ENCODE peak calls at places on chromosomes 3 and 15, in six cellular contexts. K is GM12878, L is SK-N-SH, B is HepG2, V is HCT116, R is K562. C is an unnamed sample.

GRCh38 chr3:102085431-102086226 is 236.3 kb downstream of the NFKBIZ start:
- DNase-seq in K (no peak), R (no peak), L (no peak), B (no peak), V (no peak), C (no peak)

GRCh38 chr15:52133510-52134220 is 21.1 kb upstream of the BCL2L10 start:
- DNase-seq in V (no peak), B (no peak), L (no peak), K (no peak), R (no peak), C (no peak)

GRCh38 chr15:70974004-70974832 is 81.6 kb downstream of the LRRC49 start:
- DNase-seq in R (peak; percentile 14), K (no peak), L (no peak), B (peak; percentile 18), V (peak; percentile 45), C (peak; percentile 66)

GRCh38 chr3:100169186-100169585 is 54.9 kb upstream of the FILIP1L start:
- DNase-seq in B (no peak), R (peak; percentile 18), V (no peak), K (no peak), L (peak; percentile 48), C (peak; percentile 83)

GRCh38 chr3:172138792-172139507 is 99.6 kb downstream of the FNDC3B start:
- DNase-seq in V (no peak), L (no peak), K (peak; percentile 89), B (peak; percentile 70), R (peak; percentile 79), C (peak; percentile 78)

GRCh38 chr3:191982481-191982880 is 521.5 kb downstream of the PYDC2 start:
- DNase-seq in B (no peak), R (no peak), K (no peak), V (no peak), L (no peak), C (no peak)

GRCh38 chr15:62795171-62795570 is 247.4 kb upstream of the TPM1 start:
- DNase-seq in B (no peak), V (no peak), K (peak; percentile 20), L (no peak), R (no peak), C (no peak)

GRCh38 chr3:195007151-195007550 is 263.8 kb downstream of the XXYLT1 start:
- DNase-seq in B (no peak), L (no peak), R (no peak), K (no peak), V (no peak), C (no peak)

GRCh38 chr15:67715166-67715565 is 110.1 kb upstream of the SKOR1 start:
- DNase-seq in K (no peak), L (no peak), V (no peak), R (no peak), B (no peak), C (no peak)

GRCh38 chr3:40829876-40830275 is 305.1 kb downstream of the ZNF621 start:
- DNase-seq in B (peak; percentile 68), V (no peak), R (no peak), K (no peak), L (no peak), C (no peak)

GRCh38 chr3:112378989-112379692 is 46.2 kb downstream of the CD200 start:
- DNase-seq in R (no peak), V (no peak), L (no peak), K (no peak), B (no peak), C (no peak)

GRCh38 chr3:46874430-46874829 is 3.1 kb upstream of the PTH1R start:
- DNase-seq in B (no peak), L (no peak), V (no peak), R (no peak), K (no peak), C (no peak)
- H3K27ac ChIP-seq in B (no peak overlapping the region), L (no peak overlapping the region), V (no peak overlapping the region), R (no peak overlapping the region), K (no peak overlapping the region), C (no peak overlapping the region)

DNA sequence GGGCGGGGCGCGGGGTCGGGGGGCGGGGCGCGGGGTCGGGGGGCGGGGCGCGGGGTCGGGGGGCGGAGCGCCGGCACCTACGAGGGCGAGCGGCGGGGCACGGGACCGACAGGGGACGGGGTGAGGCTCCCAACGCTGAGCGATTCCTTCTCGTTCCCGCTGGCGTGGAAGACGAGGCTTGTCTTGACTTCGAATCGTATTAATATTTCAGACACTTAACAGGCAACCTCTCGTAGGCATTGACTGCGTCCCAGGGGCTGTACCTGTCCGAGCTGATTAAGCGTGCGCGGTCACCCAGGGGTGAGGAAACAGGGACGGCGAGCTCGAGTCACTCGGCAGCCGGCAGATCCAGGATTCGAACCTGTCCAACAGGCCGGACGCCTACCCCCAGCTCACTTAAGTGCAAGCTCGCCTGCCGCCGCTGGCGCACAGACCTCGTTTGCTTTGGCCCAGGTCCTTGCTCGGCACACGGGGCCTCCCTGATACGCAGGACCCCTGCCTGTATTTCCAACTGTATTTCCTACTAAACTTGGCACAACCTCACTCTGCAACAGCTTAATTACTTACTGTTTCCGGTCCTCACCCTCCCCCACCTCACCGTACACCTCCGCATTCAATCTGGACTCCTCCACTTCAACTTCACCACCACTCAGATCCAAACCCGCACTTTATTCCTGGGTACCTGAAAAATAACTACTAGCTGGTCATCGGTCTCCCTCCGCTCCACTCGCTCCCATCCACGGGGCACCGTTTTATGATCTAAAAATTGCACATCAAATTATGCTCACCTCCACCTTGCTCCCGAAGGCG is 680 bp upstream of the ZXDC start:
- DNase-seq in V (peak; percentile 54), K (no peak), L (no peak), R (peak; percentile 59), B (no peak), C (peak; percentile 62)
- TF ChIP-seq MAX in V (no peak), K (no peak), L (no peak), R (no peak), B (peak; percentile 39), C (no peak)

GRCh38 chr3:82085356-82085755 is 323.9 kb upstream of the GBE1 start:
- DNase-seq in V (no peak), L (no peak), B (no peak), R (no peak), K (no peak), C (peak; percentile 65)

GRCh38 chr3:82093641-82094040 is 332.2 kb upstream of the GBE1 start:
- DNase-seq in V (no peak), R (no peak), K (no peak), B (no peak), L (no peak), C (no peak)

GRCh38 chr3:82085811-82086475 is 324.5 kb upstream of the GBE1 start:
- DNase-seq in B (no peak), K (no peak), V (no peak), R (no peak), L (no peak), C (peak; percentile 70)

GRCh38 chr3:82087958-82088357 is 326.5 kb upstream of the GBE1 start:
- DNase-seq in B (peak; percentile 3), R (no peak), K (no peak), L (no peak), V (no peak), C (peak; percentile 82)

GRCh38 chr3:82088749-82089148 is 327.3 kb upstream of the GBE1 start:
- DNase-seq in L (no peak), B (no peak), K (no peak), R (no peak), V (no peak), C (peak; percentile 6)
- H2AFZ ChIP-seq in L (peak overlapping the region; percentile 47), B (no peak overlapping the region), K (peak overlapping the region; percentile 4), R (no peak overlapping the region), V (no peak overlapping the region), C (peak overlapping the region; percentile 70)

GRCh38 chr3:47296562-47297302 is 14.0 kb downstream of the KLHL18 start:
- DNase-seq in R (no peak), V (no peak), B (no peak), L (no peak), K (no peak), C (no peak)
- H3K27ac ChIP-seq in R (no peak overlapping the region), V (no peak overlapping the region), B (peak overlapping the region; percentile 11), L (no peak overlapping the region), K (peak overlapping the region; percentile 17), C (no peak overlapping the region)

GRCh38 chr3:157531301-157531660 is 28.1 kb upstream of the VEPH1 start:
- DNase-seq in V (no peak), B (no peak), K (no peak), L (no peak), R (no peak), C (peak; percentile 71)
- TF ChIP-seq MAX in V (no peak), B (no peak), K (no peak), L (no peak), R (no peak), C (no peak)

GRCh38 chr3:180267202-180267843 is 230.6 kb upstream of the PEX5L start:
- DNase-seq in K (peak; percentile 69), L (no peak), V (no peak), B (no peak), R (no peak), C (no peak)
- H2AFZ ChIP-seq in K (peak overlapping the region; percentile 95), L (peak overlapping the region; percentile 54), V (no peak overlapping the region), B (no peak overlapping the region), R (no peak overlapping the region), C (no peak overlapping the region)

GRCh38 chr3:72942427-72942826 is 54.2 kb upstream of the PPP4R2 start:
- DNase-seq in K (no peak), B (no peak), R (no peak), V (no peak), L (no peak), C (no peak)

DNA sequence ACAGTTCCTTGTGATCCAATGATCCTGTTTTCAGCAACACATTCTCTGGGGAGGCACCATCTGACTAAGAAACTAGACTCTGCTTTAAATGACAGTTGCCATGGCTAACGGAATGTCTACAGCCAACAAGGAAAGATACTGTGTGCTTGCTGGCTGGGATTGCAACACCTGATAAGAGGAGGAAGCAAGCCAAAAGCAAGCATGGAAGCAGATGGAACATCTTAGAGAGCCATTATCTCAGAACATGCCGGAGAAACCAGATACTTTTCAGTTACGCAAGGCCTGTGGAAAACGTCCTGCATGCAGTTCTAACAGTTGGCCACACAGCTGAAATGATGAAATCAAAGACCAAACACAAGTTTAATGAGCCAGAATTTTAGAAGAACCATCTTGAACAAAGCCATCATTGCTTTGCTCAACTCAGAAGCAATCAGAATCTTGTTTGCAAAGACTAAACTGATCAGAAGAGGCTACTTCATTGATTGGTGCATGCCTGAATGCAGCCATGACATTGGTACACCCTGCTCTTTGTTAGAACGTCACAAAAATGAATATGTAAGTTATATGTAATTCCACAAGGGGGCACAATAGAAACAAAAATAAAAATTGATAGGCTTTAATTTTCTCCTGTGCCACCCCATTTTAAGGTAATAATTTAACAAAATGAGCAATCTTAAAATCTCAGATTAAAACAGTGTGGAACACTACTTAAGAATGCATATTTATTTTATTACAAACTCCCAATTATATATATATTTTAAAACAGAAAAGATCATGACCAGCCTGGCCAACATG is 50.8 kb downstream of the GXYLT2 start:
- DNase-seq in B (peak; percentile 81), K (no peak), L (peak; percentile 74), R (peak; percentile 80), V (peak; percentile 54), C (peak; percentile 68)
- H3K27ac ChIP-seq in B (peak overlapping the region; percentile 58), K (no peak overlapping the region), L (peak overlapping the region; percentile 50), R (peak overlapping the region; percentile 44), V (no peak overlapping the region), C (no peak overlapping the region)

GRCh38 chr15:33737687-33738606 is 230.3 kb upstream of the CHRM5 start:
- DNase-seq in L (peak; percentile 71), K (no peak), B (peak; percentile 25), R (peak; percentile 48), V (peak; percentile 16), C (peak; percentile 49)
- TF ChIP-seq MAX in L (no peak), K (no peak), B (no peak), R (no peak), V (no peak), C (no peak)

DNA sequence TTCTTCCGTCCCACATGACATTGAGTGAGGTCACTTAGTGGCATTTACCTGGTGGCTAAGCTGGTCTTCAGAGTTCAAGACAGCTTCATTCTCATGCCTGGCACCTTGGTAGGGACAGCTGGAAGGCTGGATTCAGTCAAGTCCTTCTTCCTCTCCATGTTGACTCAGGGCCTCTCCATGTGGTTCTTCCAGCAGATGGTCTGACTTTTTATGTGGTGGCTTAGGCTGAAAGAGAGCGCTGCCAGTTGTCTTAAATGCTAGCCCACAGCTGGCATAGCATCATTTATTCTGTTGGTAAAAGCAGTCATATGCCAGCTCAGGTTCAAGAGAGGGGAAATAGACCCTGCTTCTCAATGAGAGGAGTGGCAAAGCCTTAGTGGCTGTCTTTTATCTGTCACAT is 53.0 kb upstream of the CTDSPL start:
- DNase-seq in B (no peak), L (no peak), R (no peak), K (no peak), V (no peak), C (no peak)
- H2AFZ ChIP-seq in B (no peak overlapping the region), L (no peak overlapping the region), R (no peak overlapping the region), K (no peak overlapping the region), V (no peak overlapping the region), C (no peak overlapping the region)

C was measured in endothelial cell of umbilical vein.